ENCODE peak calls at places on chromosome 15, in ten cellular contexts. H is transverse colon, O is ovary, T is HCT116, D is lung, K is BE2C, Q is left ventricle myocardium inferior, A is tibial artery, Z is heart left ventricle, M is thoracic aorta. G is an unnamed sample.

GRCh38 chr15:83323296-83323711 is 38.8 kb upstream of the BNC1 start:
- DNase-seq in T (no peak), M (no peak), H (no peak), Q (no peak), A (no peak), K (no peak), D (no peak), Z (no peak), O (no peak), G (no peak)

GRCh38 chr15:24916305-24917009 is 38.3 kb upstream of the SNRPN start:
- DNase-seq in H (no peak), Q (no peak), M (no peak), Z (no peak), O (no peak), K (no peak), A (no peak), D (no peak), T (no peak), G (peak; percentile 3)

GRCh38 chr15:74614744-74615312 is 808 bp upstream of the CLK3 start:
- DNase-seq in Z (peak; percentile 88), Q (peak; percentile 90), D (peak; percentile 81), H (peak; percentile 90), T (no peak), O (peak; percentile 86), M (peak; percentile 19), A (peak; percentile 95), K (peak; percentile 74), G (peak; percentile 91)

GRCh38 chr15:63497642-63498100 is 6.7 kb upstream of the USP3 start:
- DNase-seq in H (peak; percentile 74), D (peak; percentile 69), O (no peak), K (no peak), T (no peak), Q (peak; percentile 41), A (no peak), Z (no peak), M (no peak), G (peak; percentile 50)

GRCh38 chr15:98292442-98293240 is 332.1 kb downstream of the ARRDC4 start:
- DNase-seq in M (no peak), K (peak; percentile 71), A (no peak), Q (peak; percentile 20), D (no peak), T (peak; percentile 21), Z (no peak), H (peak; percentile 39), O (no peak), G (peak; percentile 20)

GRCh38 chr15:97461212-97461611 is 499.3 kb upstream of the ARRDC4 start:
- DNase-seq in A (no peak), T (no peak), Z (no peak), M (no peak), O (no peak), H (no peak), K (no peak), D (no peak), Q (no peak), G (no peak)

GRCh38 chr15:41648770-41649169 is 11.4 kb upstream of the MGA start:
- DNase-seq in H (no peak), Z (no peak), T (no peak), A (no peak), D (no peak), O (no peak), M (no peak), K (no peak), Q (no peak), G (no peak)

GRCh38 chr15:68200016-68200861 is 4.9 kb downstream of the CALML4 start:
- DNase-seq in D (no peak), Z (no peak), A (no peak), M (no peak), O (no peak), H (no peak), Q (no peak), T (no peak), K (peak; percentile 52), G (no peak)

GRCh38 chr15:62164500-62165028 is 521 bp downstream of the C2CD4B start:
- DNase-seq in T (no peak), H (peak; percentile 15), M (no peak), A (no peak), K (no peak), D (no peak), Q (peak; percentile 14), Z (no peak), O (no peak), G (peak; percentile 16)

GRCh38 chr15:41001524-41001923 is 48.3 kb downstream of the CHAC1 start:
- DNase-seq in Z (no peak), T (no peak), Q (no peak), A (no peak), O (no peak), M (no peak), K (no peak), H (peak; percentile 57), D (no peak), G (no peak)

GRCh38 chr15:80581976-80582375 is 113.1 kb upstream of the ABHD17C start:
- DNase-seq in Q (no peak), A (no peak), D (no peak), M (no peak), H (no peak), O (no peak), T (no peak), Z (no peak), K (no peak), G (no peak)

GRCh38 chr15:73996939-73997338 is 2.4 kb downstream of the PML start:
- DNase-seq in Q (no peak), H (no peak), T (no peak), A (no peak), M (no peak), O (no peak), K (no peak), Z (no peak), D (no peak), G (peak; percentile 28)

GRCh38 chr15:40844543-40844981 is 714 bp downstream of the SPINT1 start:
- DNase-seq in H (peak; percentile 39), T (no peak), O (no peak), D (peak; percentile 41), A (no peak), K (no peak), Q (peak; percentile 26), M (no peak), Z (no peak), G (peak; percentile 25)

DNA sequence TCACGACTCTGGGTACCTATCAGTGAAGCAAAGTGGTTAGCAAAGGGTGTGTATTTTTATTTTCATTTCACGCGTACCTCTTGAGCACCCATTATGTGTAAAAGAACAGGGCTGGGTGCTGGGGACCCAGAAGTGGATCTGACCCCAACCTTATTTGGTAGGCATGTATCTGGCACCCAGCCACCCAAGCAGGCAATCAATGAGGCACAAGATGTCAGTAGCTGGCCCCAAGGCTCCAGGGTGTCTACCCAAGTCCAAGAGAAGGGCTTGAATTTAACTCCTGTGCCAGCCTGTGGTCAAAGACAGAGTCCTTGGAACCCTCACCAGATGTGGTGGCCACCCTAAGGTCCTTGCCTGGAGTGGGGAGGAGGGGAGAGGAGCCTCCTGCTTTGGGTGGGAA is 5.7 kb downstream of the PLEKHO2 start:
- DNase-seq in M (no peak), K (no peak), Q (no peak), T (no peak), O (no peak), A (no peak), H (no peak), Z (no peak), D (no peak), G (no peak)
- H3K4me1 ChIP-seq in M (peaks cover 35% of the 10 kb centered on the region), K (peaks cover 12% of the 10 kb centered on the region), Q (peaks cover 79% of the 10 kb centered on the region), T (peaks cover 8% of the 10 kb centered on the region), O (peaks cover 15% of the 10 kb centered on the region), A (peaks cover 56% of the 10 kb centered on the region), H (peaks cover 71% of the 10 kb centered on the region), Z (peaks cover 73% of the 10 kb centered on the region), D (peaks cover 20% of the 10 kb centered on the region), G (peaks cover 55% of the 10 kb centered on the region)

GRCh38 chr15:90918034-90918788 is 14.1 kb downstream of the HDDC3 start:
- DNase-seq in T (no peak), H (no peak), A (no peak), M (no peak), O (no peak), K (no peak), Z (no peak), Q (no peak), D (no peak), G (no peak)
- H3K36me3 ChIP-seq in T (peaks cover 2% of the 10 kb centered on the region), H (peaks cover 64% of the 10 kb centered on the region), A (peaks cover 81% of the 10 kb centered on the region), M (peaks cover 64% of the 10 kb centered on the region), O (no peaks in the 10 kb centered on the region), K (peaks cover 6% of the 10 kb centered on the region), Z (peaks cover 20% of the 10 kb centered on the region), Q (peaks cover 85% of the 10 kb centered on the region), D (peaks cover 62% of the 10 kb centered on the region), G (peaks cover 69% of the 10 kb centered on the region)

GRCh38 chr15:31228980-31229826 is 97.4 kb upstream of the KLF13 start:
- DNase-seq in A (no peak), D (peak; percentile 51), T (no peak), Z (no peak), Q (no peak), O (no peak), K (peak; percentile 45), H (peak; percentile 87), M (no peak), G (no peak)
- H3K27me3 ChIP-seq in A (peaks cover 20% of the 10 kb centered on the region), D (no peaks in the 10 kb centered on the region), T (no peaks in the 10 kb centered on the region), Z (no peaks in the 10 kb centered on the region), Q (no peaks in the 10 kb centered on the region), O (no peaks in the 10 kb centered on the region), K (no peaks in the 10 kb centered on the region), H (no peaks in the 10 kb centered on the region), M (no peaks in the 10 kb centered on the region), G (no peaks in the 10 kb centered on the region)

DNA sequence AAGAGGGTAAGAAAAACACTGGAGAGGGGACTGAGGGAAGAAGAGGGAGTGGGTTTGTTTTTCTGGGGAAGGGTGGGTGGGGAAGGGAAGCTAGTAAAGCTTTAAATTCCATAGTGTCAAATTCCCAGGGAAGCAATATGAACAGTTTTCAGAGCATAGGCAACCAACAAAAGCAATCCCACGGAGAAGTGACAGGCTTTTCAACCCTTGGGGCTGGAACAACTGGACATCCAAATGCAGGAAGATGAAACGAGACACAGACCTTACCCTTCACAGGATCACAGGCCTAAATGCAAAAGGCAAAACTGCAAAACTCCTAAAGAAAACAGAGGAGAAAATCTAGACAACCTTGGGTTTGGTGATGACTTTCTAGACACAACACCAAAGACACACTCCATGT is 61.7 kb downstream of the CHSY1 start:
- DNase-seq in O (no peak), T (no peak), K (no peak), Q (no peak), H (no peak), Z (no peak), A (no peak), M (no peak), D (no peak), G (no peak)
- H3K4me1 ChIP-seq in O (peaks cover 34% of the 10 kb centered on the region), T (no peaks in the 10 kb centered on the region), K (peaks cover 29% of the 10 kb centered on the region), Q (peaks cover 90% of the 10 kb centered on the region), H (peaks cover 63% of the 10 kb centered on the region), Z (peaks cover 88% of the 10 kb centered on the region), A (peaks cover 48% of the 10 kb centered on the region), M (peaks cover 45% of the 10 kb centered on the region), D (peaks cover 28% of the 10 kb centered on the region), G (peaks cover 30% of the 10 kb centered on the region)

DNA sequence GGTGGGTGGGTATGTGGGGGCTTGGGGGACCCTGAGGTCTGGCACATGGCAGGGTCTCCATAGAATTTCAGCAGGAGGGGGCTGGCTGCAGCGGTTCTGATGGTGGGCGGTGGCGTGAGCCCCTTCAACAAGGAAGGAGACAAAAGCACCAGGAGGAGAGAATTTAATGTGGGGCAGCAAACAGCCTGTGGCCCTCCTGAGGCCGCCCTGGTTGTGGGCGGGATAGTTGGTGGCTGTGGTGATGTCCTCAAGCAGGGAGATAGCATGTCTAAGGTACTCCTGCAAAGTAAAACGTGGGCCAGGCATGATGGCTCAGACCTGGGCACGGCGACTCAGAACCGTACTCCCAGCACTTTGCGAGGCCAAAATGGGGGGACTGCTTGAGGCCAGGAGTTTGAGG is 94.0 kb downstream of the LRRK1 start:
- DNase-seq in T (no peak), Z (no peak), K (no peak), D (peak; percentile 26), O (no peak), Q (no peak), M (no peak), A (no peak), H (peak; percentile 3), G (no peak)
- H3K36me3 ChIP-seq in T (no peaks in the 10 kb centered on the region), Z (no peaks in the 10 kb centered on the region), K (no peaks in the 10 kb centered on the region), D (peaks cover 8% of the 10 kb centered on the region), O (no peaks in the 10 kb centered on the region), Q (no peaks in the 10 kb centered on the region), M (no peaks in the 10 kb centered on the region), A (no peaks in the 10 kb centered on the region), H (peaks cover 5% of the 10 kb centered on the region), G (no peaks in the 10 kb centered on the region)

GRCh38 chr15:90959028-90959595 is 4.4 kb downstream of the RCCD1 start:
- DNase-seq in H (no peak), Q (no peak), D (no peak), O (no peak), M (no peak), T (no peak), K (no peak), A (no peak), Z (no peak), G (no peak)
- H3K27me3 ChIP-seq in H (no peaks in the 10 kb centered on the region), Q (no peaks in the 10 kb centered on the region), D (no peaks in the 10 kb centered on the region), O (no peaks in the 10 kb centered on the region), M (no peaks in the 10 kb centered on the region), T (no peaks in the 10 kb centered on the region), K (no peaks in the 10 kb centered on the region), A (no peaks in the 10 kb centered on the region), Z (no peaks in the 10 kb centered on the region), G (no peaks in the 10 kb centered on the region)

G was measured in CD4-positive, CD25-positive, alpha-beta regulatory T cell.